ENCODE peak calls at places on chromosomes 16 and 17, in four cellular contexts. Z, L, R and T are unnamed samples.

GRCh38 chr17:64164592-64165285 is 34.8 kb upstream of the ERN1 start:
- DNase-seq in R (no peak), Z (no peak), L (no peak), T (no peak)

GRCh38 chr17:40122944-40123810 is 1.4 kb downstream of the MSL1 start:
- DNase-seq in L (peak), Z (peak), R (peak), T (peak)

GRCh38 chr16:16166085-16166484 is 57.2 kb downstream of the ABCC6 start:
- DNase-seq in Z (no peak), R (no peak), L (no peak), T (no peak)

GRCh38 chr17:43740541-43740940 is 18.1 kb downstream of the SOST start:
- DNase-seq in Z (peak), L (no peak), R (no peak), T (peak)

GRCh38 chr16:71461686-71462648 is at the start of gene ZNF23:
- DNase-seq in L (peak), R (peak), Z (peak), T (peak)

GRCh38 chr16:56948234-56948633 is 13.5 kb upstream of the CETP start:
- DNase-seq in R (no peak), Z (no peak), L (no peak), T (no peak)

GRCh38 chr17:2723997-2724782 is 12.6 kb upstream of the CLUH start:
- DNase-seq in R (peak), Z (no peak), L (no peak), T (no peak)

GRCh38 chr16:68354816-68355215 is 44.0 kb downstream of the PRMT7 start:
- DNase-seq in L (no peak), Z (no peak), R (no peak), T (no peak)

GRCh38 chr17:9987779-9988585 is 82.9 kb upstream of the RCVRN start:
- DNase-seq in R (peak), L (no peak), Z (peak), T (peak)

GRCh38 chr17:80116923-80117380 is 15.6 kb downstream of the GAA start:
- DNase-seq in L (no peak), R (no peak), Z (no peak), T (no peak)

GRCh38 chr17:4082136-4082924 is 60.5 kb downstream of the ZZEF1 start:
- DNase-seq in R (no peak), L (no peak), Z (no peak), T (no peak)

GRCh38 chr16:15879255-15879804 is 9.1 kb downstream of the CEP20 start:
- DNase-seq in Z (peak), L (no peak), R (peak), T (peak)

GRCh38 chr16:84535408-84535807 is 30.9 kb upstream of the MEAK7 start:
- DNase-seq in Z (no peak), L (no peak), R (no peak), T (no peak)

GRCh38 chr16:20918486-20919239 is 18.1 kb downstream of the LYRM1 start:
- DNase-seq in Z (peak), R (peak), L (peak), T (peak)

GRCh38 chr16:84479716-84480450 is 24.6 kb downstream of the MEAK7 start:
- DNase-seq in Z (no peak), L (no peak), R (no peak), T (no peak)

GRCh38 chr16:66487580-66488235 is 60.6 kb downstream of the BEAN1 start:
- DNase-seq in Z (no peak), L (peak), R (no peak), T (no peak)

GRCh38 chr17:36935681-36936454 is 1.4 kb upstream of the LHX1 start:
- DNase-seq in Z (no peak), L (no peak), R (no peak), T (no peak)

GRCh38 chr17:5011928-5012327 is 14.2 kb downstream of the KIF1C start:
- DNase-seq in Z (peak), R (no peak), L (no peak), T (no peak)

GRCh38 chr17:10121971-10122707 is 76.3 kb downstream of the GAS7 start:
- DNase-seq in R (no peak), Z (peak), L (peak), T (no peak)

DNA sequence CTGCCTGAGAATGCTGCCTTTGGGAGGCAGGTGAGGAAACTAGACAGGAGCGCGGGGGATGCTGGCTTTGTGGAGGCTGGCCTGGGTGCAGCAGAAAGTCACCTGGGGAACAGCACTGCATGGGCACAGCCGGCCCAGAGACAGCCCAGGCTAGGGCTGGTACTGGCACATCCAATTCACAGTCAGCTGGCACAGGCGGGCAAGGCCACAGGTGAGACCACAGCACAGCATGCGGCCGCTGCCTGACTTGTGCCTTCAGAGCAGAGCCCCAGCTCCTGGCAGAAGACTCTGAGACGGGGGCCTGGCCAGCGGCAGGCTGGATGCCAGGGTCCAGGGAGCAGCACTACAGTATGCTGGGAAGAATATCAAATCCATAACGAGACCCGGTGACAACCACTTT is 16.6 kb upstream of the PITPNM3 start:
- DNase-seq in L (no peak), R (no peak), Z (no peak), T (no peak)
- H3K4me3 ChIP-seq in L (no peak), R (no peak), Z (no peak), T (no peak)

GRCh38 chr17:69485901-69486643 is 71.6 kb downstream of the MAP2K6 start:
- DNase-seq in R (no peak), L (no peak), Z (peak), T (peak)
- H3K4me3 ChIP-seq in R (no peak), L (no peak), Z (no peak), T (no peak)

DNA sequence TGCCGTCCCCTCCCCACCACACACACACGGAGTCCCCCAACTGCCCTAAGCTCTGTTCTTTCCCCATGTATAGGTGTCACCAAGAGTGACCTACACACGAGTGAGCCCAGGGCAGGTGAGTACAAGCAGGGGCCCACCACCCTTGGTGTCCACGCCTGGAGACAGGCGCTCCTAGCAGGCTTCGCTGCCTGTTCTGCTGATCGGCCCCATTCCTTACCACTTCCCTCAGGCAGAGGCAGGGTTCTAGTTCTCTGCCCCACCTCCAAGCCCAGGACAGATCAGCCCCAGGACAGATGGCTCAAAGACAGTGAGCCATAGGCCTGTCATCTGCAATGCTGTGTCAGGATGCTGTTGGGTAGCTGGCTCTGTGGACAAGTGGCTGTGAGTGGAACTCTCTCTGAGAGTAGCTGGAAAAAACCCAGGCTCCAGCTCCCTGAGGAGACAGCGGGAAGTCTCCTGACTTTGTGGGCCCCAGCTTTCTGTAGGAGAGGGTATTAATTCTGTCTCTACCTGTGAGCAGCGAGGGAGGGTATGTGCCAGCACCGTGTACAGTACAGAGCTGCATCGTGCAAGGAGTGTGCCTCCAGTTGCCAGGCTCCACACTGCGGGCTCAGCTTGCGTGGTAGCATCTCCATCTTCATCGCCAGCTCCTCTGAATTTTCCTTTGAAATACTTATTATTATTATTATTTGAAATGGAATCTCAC is 897 bp downstream of the TP53I13 start:
- DNase-seq in R (no peak), Z (peak), L (no peak), T (no peak)
- H3K4me3 ChIP-seq in R (peak), Z (peak), L (peak), T (peak)

GRCh38 chr17:48037036-48037881 is at the start of gene COPZ2:
- DNase-seq in L (peak), R (peak), Z (peak), T (peak)
- H3K4me3 ChIP-seq in L (peak), R (peak), Z (peak), T (peak)

DNA sequence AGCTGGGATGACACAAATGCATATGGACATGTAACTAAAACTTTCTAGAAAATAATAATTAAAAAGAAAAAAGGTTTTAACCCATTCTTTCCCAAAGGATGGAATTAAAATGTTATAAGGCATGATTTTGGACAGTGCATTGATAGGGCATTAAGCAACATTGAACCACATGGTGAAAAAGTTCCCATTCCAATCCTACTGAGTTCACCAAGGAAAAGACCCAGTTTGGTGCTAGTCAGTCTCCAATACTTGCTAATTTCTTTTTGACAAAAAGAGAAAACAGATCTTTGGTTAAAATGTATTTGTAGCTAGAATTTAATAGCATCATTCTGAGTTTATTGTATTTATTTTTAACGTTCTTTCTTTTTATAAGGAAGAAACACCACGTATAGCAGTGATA is 28.1 kb downstream of the EMP2 start:
- DNase-seq in R (no peak), L (no peak), Z (no peak), T (no peak)
- H3K4me3 ChIP-seq in R (no peak), L (no peak), Z (no peak), T (no peak)

DNA sequence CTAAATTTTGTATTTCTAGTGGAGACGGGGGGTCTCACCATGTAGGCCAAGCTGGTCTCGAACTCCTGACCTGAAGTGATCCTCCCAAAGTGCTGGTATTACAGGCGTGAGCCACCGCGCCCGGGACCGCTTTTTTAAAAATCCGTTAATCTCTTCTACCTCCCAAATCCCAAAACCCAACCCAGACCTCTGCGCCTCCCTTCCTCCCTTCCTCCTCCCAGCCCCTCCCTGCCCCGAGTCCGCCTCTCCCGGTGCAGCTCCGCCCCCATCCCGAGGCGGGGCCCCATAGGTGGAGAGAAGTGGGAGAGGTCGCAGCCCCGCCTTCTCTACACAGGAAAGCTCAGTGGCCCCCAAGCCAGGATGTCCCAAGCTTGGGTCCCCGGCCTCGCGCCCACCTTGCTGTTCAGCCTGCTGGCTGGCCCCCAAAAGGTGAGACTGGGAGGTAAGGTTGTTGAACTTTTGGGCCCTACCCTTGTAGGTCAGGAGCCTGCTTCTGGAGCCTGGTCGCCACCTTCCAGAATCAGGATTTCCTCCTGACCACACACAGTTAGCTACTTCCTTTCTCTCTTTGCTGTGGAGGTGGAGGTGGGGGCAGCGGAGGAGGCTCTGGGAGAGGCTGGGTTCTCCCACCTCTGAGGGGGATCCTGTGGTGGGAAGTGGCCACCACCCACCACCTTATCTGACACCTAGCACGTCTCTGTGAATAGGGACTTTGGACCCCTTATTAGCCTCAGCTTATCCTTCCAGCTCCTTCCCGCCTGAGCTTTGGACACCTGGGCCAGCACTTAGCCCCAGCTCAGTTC is at the start of gene TMEM92:
- DNase-seq in R (peak), Z (no peak), L (peak), T (no peak)
- H3K4me3 ChIP-seq in R (peak), Z (no peak), L (peak), T (peak)

GRCh38 chr16:1964506-1965471 is at the start of gene RPS2:
- DNase-seq in Z (peak), R (peak), L (peak), T (peak)
- H3K4me3 ChIP-seq in Z (peak), R (peak), L (peak), T (peak)